ENCODE peak calls at places on chromosome 19, in four cellular contexts. T is SK-N-SH, B is WTC11, A is GM12878. I is an unnamed sample.
A peak's percentile ranks its signal among the peaks of the same experiment; 100 is the strongest.

GRCh38 chr19:10404888-10405808 is 1.8 kb upstream of the CDC37 start:
- DNase-seq in T (peak; percentile 42), B (no peak), A (no peak), I (no peak)

GRCh38 chr19:48353682-48354081 is 10.1 kb downstream of the TMEM143 start:
- DNase-seq in T (no peak), B (no peak), A (no peak), I (peak; percentile 8)

GRCh38 chr19:991174-991931 is 7.2 kb downstream of the WDR18 start:
- DNase-seq in T (peak; percentile 88), B (peak; percentile 91), A (no peak), I (peak; percentile 89)

GRCh38 chr19:38664503-38665211 is 17.2 kb downstream of the ACTN4 start:
- DNase-seq in T (no peak), B (no peak), A (no peak), I (peak; percentile 79)

GRCh38 chr19:18718846-18719458 is 35.5 kb downstream of the CRTC1 start:
- DNase-seq in T (no peak), B (no peak), A (no peak), I (no peak)

GRCh38 chr19:2453431-2454025 is 3.2 kb downstream of the LMNB2 start:
- DNase-seq in T (no peak), B (no peak), A (no peak), I (no peak)

GRCh38 chr19:49086296-49086695 is 1.0 kb downstream of the SNRNP70 start:
- DNase-seq in T (no peak), B (no peak), A (no peak), I (no peak)

GRCh38 chr19:2634228-2634951 is 68.1 kb downstream of the GNG7 start:
- DNase-seq in T (no peak), B (no peak), A (no peak), I (no peak)

GRCh38 chr19:16566161-16566560 is 6.1 kb downstream of the SLC35E1 start:
- DNase-seq in T (no peak), B (no peak), A (no peak), I (no peak)

GRCh38 chr19:10660346-10660745 is 6.2 kb downstream of the ILF3 start:
- DNase-seq in T (no peak), B (no peak), A (no peak), I (no peak)

GRCh38 chr19:41570639-41571112 is 5.3 kb upstream of the CEACAM21 start:
- DNase-seq in T (peak; percentile 79), B (peak; percentile 87), A (no peak), I (peak; percentile 78)

GRCh38 chr19:6568010-6568411 is 22.9 kb downstream of the CD70 start:
- DNase-seq in T (no peak), B (no peak), A (no peak), I (no peak)

GRCh38 chr19:11194657-11195056 is 2.7 kb downstream of the KANK2 start:
- DNase-seq in T (no peak), B (no peak), A (no peak), I (no peak)

GRCh38 chr19:48152552-48152951 is 17.6 kb downstream of the LIG1 start:
- DNase-seq in T (peak; percentile 65), B (peak; percentile 72), A (no peak), I (peak; percentile 47)

GRCh38 chr19:29714953-29715694 is at the start of gene C19orf12:
- DNase-seq in T (peak; percentile 93), B (peak; percentile 61), A (no peak), I (peak; percentile 87)

GRCh38 chr19:1648926-1649541 is 3.4 kb downstream of the TCF3 start:
- DNase-seq in T (no peak), B (no peak), A (no peak), I (no peak)

GRCh38 chr19:45161715-45162463 is 1.1 kb upstream of the NKPD1 start:
- DNase-seq in T (peak; percentile 89), B (peak; percentile 79), A (no peak), I (peak; percentile 66)
- TF ChIP-seq USF1 in T (no peak), B (no peak), A (no peak), I (no peak)

GRCh38 chr19:14383898-14384669 is 2.8 kb downstream of the ADGRE5 start:
- DNase-seq in T (no peak), B (no peak), A (no peak), I (peak; percentile 63)
- TF ChIP-seq USF1 in T (no peak), B (no peak), A (no peak), I (no peak)

DNA sequence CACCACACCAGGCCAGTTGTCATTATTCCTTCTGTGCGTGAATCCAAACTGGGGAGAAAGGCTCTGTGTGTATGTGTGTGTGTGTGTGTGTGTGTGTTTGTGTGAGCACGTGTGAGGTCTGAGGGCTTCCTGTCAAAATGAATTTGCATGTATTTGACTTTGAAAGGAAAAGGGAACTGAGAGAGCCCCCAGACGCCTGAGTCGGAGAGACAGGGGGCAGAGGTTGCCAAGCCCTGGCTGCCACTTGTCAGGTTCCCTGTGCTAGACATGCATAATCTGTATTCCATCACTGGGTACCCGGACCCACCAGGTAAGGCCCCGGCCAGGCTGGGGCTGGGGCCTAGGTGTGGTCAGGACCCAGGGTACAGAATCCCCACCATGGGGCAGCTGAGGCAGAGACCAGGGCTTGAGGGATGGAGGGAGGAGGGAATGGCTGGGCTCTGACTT is at the start of gene CLEC17A:
- DNase-seq in T (no peak), B (no peak), A (peak; percentile 66), I (no peak)
- TF ChIP-seq USF1 in T (no peak), B (no peak), A (no peak), I (no peak)

GRCh38 chr19:35648017-35648961 is at the start of gene COX6B1:
- DNase-seq in T (peak; percentile 92), B (peak; percentile 90), A (peak; percentile 96), I (peak; percentile 95)
- TF ChIP-seq USF1 in T (no peak), B (no peak), A (no peak), I (no peak)